ENCODE peak calls at places on chromosome 22, in nine cellular contexts. L is heart right ventricle, M is PC-3, J is right cardiac atrium, S is psoas muscle, T is right lobe of liver, E is PC-9, Y is testis, P is DND-41. V is an unnamed sample.

GRCh38 chr22:20552450-20552894 is 45.1 kb downstream of the MED15 start:
- DNase-seq in L (peak), M (no peak), J (peak), S (peak), T (no peak), E (no peak), Y (peak), P (no peak), V (peak)

GRCh38 chr22:24099661-24100060 is 81.6 kb upstream of the SUSD2 start:
- DNase-seq in L (peak), M (no peak), J (no peak), S (no peak), T (peak), E (no peak), Y (no peak), P (no peak), V (no peak)

GRCh38 chr22:50184541-50185383 is 951 bp upstream of the TRABD start:
- DNase-seq in L (peak), M (no peak), J (peak), S (no peak), T (no peak), E (no peak), Y (no peak), P (no peak), V (no peak)

GRCh38 chr22:22684605-22685561 is 40.5 kb downstream of the GGTLC2 start:
- DNase-seq in L (no peak), M (peak), J (no peak), S (no peak), T (peak), E (no peak), Y (peak), P (peak), V (peak)

GRCh38 chr22:49966716-49967332 is 6.3 kb downstream of the PIM3 start:
- DNase-seq in L (peak), M (no peak), J (peak), S (peak), T (peak), E (no peak), Y (peak), P (peak), V (no peak)

GRCh38 chr22:38148252-38148651 is 33.4 kb downstream of the PLA2G6 start:
- DNase-seq in L (no peak), M (peak), J (peak), S (no peak), T (peak), E (peak), Y (no peak), P (no peak), V (peak)

GRCh38 chr22:42366815-42367581 is 65.2 kb downstream of the NFAM1 start:
- DNase-seq in L (peak), M (no peak), J (peak), S (peak), T (peak), E (no peak), Y (peak), P (no peak), V (no peak)

GRCh38 chr22:36522662-36523061 is 6.3 kb downstream of the EIF3D start:
- DNase-seq in L (no peak), M (no peak), J (no peak), S (no peak), T (no peak), E (no peak), Y (no peak), P (no peak), V (no peak)

GRCh38 chr22:23268877-23269276 is 88.6 kb downstream of the BCR start:
- DNase-seq in L (no peak), M (no peak), J (no peak), S (no peak), T (no peak), E (no peak), Y (no peak), P (no peak), V (no peak)

GRCh38 chr22:37492428-37493344 is 6.5 kb upstream of the MFNG start:
- DNase-seq in L (no peak), M (peak), J (peak), S (no peak), T (no peak), E (peak), Y (peak), P (peak), V (peak)

GRCh38 chr22:32591620-32592019 is 117.0 kb downstream of the FBXO7 start:
- DNase-seq in L (no peak), M (no peak), J (no peak), S (no peak), T (no peak), E (no peak), Y (no peak), P (no peak), V (peak)

GRCh38 chr22:24693359-24693758 is 81.2 kb downstream of the PIWIL3 start:
- DNase-seq in L (no peak), M (peak), J (no peak), S (no peak), T (no peak), E (no peak), Y (no peak), P (no peak), V (peak)

GRCh38 chr22:38086942-38087341 is 3.0 kb upstream of the SLC16A8 start:
- DNase-seq in L (no peak), M (no peak), J (peak), S (peak), T (peak), E (no peak), Y (no peak), P (no peak), V (no peak)

DNA sequence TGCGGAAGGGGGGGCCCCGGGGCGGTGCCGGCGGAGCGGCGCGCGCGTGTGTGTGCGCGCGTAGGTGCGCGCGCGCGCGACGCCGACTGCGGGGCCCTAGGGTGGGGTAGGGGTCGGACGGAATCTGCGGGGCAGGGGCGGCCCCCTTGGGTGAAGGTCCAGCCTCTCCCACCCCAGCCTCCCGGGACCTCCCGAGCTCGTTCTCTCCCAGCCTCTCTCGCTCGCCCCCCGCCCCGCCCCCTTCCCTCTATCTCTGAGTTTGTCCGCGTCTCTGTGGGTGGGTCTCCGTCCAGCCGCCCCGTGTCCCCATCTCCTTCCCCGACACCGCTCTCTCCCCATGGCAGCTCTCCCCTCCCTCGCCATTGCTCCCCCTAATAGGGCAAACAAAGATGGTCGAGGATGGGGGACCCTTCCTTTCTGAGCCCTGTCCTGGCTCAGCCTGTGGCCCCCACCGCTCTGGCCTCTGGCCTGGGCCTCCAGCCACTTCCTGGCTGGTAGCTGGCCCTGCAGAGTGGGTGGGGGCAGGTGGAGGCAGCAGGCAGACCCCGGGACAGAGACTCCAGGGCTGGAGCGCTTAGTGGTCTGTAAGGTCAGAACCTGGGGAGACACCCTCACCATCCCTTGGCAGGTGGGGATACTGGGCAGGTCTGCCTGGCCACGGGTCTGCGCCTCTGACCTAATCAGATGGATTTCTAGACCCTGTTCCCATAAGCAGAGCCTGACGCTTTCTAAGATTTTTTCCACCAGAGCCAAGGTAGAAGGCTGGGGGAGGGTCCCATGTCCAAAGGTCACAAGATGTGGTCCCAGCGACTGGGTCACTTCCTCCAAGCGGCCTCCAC is 32.9 kb upstream of the PRR5 start:
- DNase-seq in L (peak), M (no peak), J (peak), S (peak), T (no peak), E (no peak), Y (no peak), P (no peak), V (no peak)
- H3K4me3 ChIP-seq in L (peak), M (no peak), J (peak), S (peak), T (peak), E (peak), Y (peak), P (no peak), V (peak)

GRCh38 chr22:29748248-29748893 is 18.4 kb downstream of the ZMAT5 start:
- DNase-seq in L (no peak), M (no peak), J (peak), S (no peak), T (no peak), E (no peak), Y (no peak), P (no peak), V (no peak)

GRCh38 chr22:29750559-29750958 is 16.2 kb downstream of the ZMAT5 start:
- DNase-seq in L (no peak), M (no peak), J (peak), S (no peak), T (peak), E (no peak), Y (no peak), P (no peak), V (no peak)

GRCh38 chr22:29750029-29750428 is 16.8 kb downstream of the ZMAT5 start:
- DNase-seq in L (no peak), M (no peak), J (no peak), S (no peak), T (no peak), E (no peak), Y (no peak), P (no peak), V (no peak)

GRCh38 chr22:29751669-29752068 is 15.1 kb downstream of the ZMAT5 start:
- DNase-seq in L (no peak), M (no peak), J (peak), S (no peak), T (no peak), E (no peak), Y (no peak), P (no peak), V (no peak)

DNA sequence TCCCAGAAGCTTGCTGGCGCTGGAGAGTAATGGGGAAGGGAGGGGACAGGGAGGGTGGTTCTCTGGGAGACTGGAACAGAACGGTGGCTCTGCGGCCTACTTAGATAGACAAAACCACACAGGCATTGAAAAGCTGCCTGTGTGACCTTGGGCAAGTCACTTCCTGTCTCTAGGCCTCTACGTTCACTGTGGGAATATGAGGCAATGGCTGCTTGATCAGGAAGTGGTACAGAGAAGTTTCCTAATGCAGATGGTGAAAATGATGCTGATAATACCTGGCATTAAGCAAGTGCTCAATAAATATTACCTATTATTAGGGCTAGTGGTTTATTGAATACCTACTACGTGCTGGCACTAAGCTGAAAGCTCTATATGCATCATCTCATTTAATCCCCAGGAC is 15.7 kb downstream of the ZMAT5 start:
- DNase-seq in L (no peak), M (no peak), J (peak), S (no peak), T (no peak), E (no peak), Y (no peak), P (peak), V (no peak)
- H3K27ac ChIP-seq in L (no peak), M (no peak), J (no peak), S (no peak), T (no peak), E (no peak), Y (no peak), P (no peak), V (no peak)

GRCh38 chr22:33918676-33919590 is 1.3 kb downstream of the LARGE1 start:
- DNase-seq in L (no peak), M (no peak), J (no peak), S (no peak), T (no peak), E (no peak), Y (no peak), P (no peak), V (no peak)
- H3K4me3 ChIP-seq in L (peak), M (peak), J (peak), S (peak), T (peak), E (peak), Y (peak), P (no peak), V (peak)

GRCh38 chr22:17113600-17113999 is 7.6 kb downstream of the TMEM121B start:
- DNase-seq in L (no peak), M (no peak), J (no peak), S (no peak), T (no peak), E (no peak), Y (no peak), P (no peak), V (no peak)

GRCh38 chr22:17115927-17116326 is 5.2 kb downstream of the TMEM121B start:
- DNase-seq in L (no peak), M (no peak), J (no peak), S (no peak), T (no peak), E (no peak), Y (no peak), P (peak), V (no peak)

GRCh38 chr22:17114958-17115235 is 6.3 kb downstream of the TMEM121B start:
- DNase-seq in L (no peak), M (no peak), J (no peak), S (no peak), T (no peak), E (no peak), Y (no peak), P (no peak), V (no peak)

GRCh38 chr22:17115311-17115710 is 5.8 kb downstream of the TMEM121B start:
- DNase-seq in L (no peak), M (no peak), J (no peak), S (no peak), T (no peak), E (no peak), Y (no peak), P (no peak), V (no peak)

DNA sequence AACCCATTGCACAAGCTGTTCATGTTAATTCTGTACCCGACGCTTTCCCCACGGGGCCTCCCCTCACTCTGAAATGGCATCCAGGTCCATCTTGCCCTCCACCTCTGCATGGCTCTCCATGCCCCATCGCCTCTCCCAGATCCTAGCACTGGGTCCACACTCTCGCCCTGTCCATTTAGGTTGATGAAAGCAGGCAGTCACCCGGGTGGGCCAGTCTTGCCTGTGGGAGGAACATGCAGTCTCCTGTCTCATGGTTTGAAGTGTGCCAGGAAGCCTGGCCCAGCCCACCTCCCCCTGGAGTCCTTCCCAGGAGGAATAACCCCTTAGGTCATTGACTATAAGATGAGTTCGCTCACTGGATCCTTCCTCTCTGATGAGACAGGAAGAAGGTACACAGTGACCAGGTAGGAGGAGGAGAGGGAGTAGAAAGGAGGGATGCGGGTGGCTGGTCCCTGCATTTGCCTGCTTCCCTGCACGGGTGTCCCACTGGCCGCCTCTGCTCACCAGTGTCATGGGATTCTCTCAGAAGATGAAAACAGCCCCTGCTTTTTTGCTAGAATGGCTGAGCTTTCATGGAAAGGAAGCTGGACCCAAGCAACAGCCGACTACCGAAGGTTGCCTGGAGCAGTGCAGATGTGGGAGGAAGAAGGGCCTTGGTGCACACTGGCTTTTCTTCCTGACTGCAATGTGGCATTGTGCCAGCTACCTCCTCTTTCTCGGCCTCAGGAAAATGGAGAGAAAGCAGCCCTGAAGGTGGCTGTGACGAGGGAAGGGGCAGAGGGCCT is 6.8 kb downstream of the TMEM121B start:
- DNase-seq in L (no peak), M (no peak), J (no peak), S (no peak), T (no peak), E (no peak), Y (no peak), P (no peak), V (no peak)
- H3K27ac ChIP-seq in L (no peak), M (no peak), J (no peak), S (no peak), T (no peak), E (no peak), Y (no peak), P (peak), V (no peak)

GRCh38 chr22:29039148-29039547 is 22.5 kb downstream of the C22orf31 start:
- DNase-seq in L (no peak), M (no peak), J (peak), S (no peak), T (no peak), E (no peak), Y (no peak), P (no peak), V (no peak)

GRCh38 chr22:29040385-29041275 is 21.0 kb downstream of the C22orf31 start:
- DNase-seq in L (peak), M (peak), J (peak), S (no peak), T (no peak), E (peak), Y (peak), P (peak), V (peak)

GRCh38 chr22:29032584-29032983 is 29.0 kb downstream of the C22orf31 start:
- DNase-seq in L (no peak), M (peak), J (no peak), S (no peak), T (peak), E (peak), Y (no peak), P (no peak), V (no peak)

GRCh38 chr22:29041408-29041807 is 20.2 kb downstream of the C22orf31 start:
- DNase-seq in L (no peak), M (no peak), J (no peak), S (no peak), T (no peak), E (no peak), Y (no peak), P (no peak), V (peak)

GRCh38 chr22:29037340-29037932 is 24.2 kb downstream of the C22orf31 start:
- DNase-seq in L (no peak), M (no peak), J (no peak), S (no peak), T (no peak), E (no peak), Y (no peak), P (no peak), V (no peak)
- H3K4me3 ChIP-seq in L (no peak), M (no peak), J (no peak), S (no peak), T (no peak), E (no peak), Y (no peak), P (no peak), V (no peak)

GRCh38 chr22:27663031-27663367 is 138.6 kb downstream of the MN1 start:
- DNase-seq in L (no peak), M (no peak), J (no peak), S (no peak), T (no peak), E (peak), Y (no peak), P (no peak), V (no peak)
- H3K27ac ChIP-seq in L (peak), M (no peak), J (peak), S (peak), T (no peak), E (peak), Y (no peak), P (no peak), V (no peak)

GRCh38 chr22:46073683-46074504 is 76.4 kb upstream of the PPARA start:
- DNase-seq in L (peak), M (no peak), J (peak), S (peak), T (peak), E (peak), Y (peak), P (peak), V (no peak)
- H3K4me3 ChIP-seq in L (peak), M (peak), J (peak), S (peak), T (peak), E (peak), Y (peak), P (peak), V (peak)

DNA sequence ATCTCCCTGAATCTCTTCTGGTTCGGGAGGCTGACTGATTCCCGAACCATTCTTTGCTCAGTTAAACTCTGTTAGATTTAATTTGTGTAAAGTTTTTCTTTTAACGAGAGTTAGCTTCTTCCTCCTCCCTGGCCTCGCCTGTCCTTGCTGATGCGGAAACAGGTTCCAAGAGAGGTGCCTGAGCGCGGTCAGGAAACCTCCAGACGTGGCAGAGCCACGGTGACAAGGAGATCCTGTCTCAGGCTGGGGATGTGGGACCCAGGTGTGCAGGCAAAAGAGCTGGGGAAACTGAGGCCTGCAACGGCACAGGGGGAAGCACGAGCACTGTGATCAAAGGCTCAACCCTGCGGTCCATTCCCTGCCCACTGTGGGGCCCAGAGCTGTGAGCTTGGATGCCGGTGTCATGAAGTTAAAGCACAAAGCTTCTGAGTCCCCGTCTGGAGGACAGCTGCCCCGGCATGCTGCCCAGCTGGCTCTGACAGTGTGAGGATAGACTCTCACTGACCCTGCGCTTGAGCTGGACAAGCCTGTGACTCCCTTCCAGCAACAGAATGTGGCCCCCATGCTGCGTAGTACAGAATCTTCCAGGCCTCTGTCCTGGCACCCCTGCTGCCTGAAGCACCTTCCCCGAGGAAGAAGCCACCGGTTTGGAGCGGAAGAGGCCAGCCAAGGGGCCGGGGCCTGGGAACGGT is 960.6 kb downstream of the BRD1 start:
- DNase-seq in L (peak), M (no peak), J (peak), S (no peak), T (no peak), E (no peak), Y (no peak), P (no peak), V (no peak)
- H3K27ac ChIP-seq in L (no peak), M (no peak), J (no peak), S (no peak), T (no peak), E (no peak), Y (no peak), P (no peak), V (no peak)